ENCODE peak calls at places on chromosomes 3 and 15, in four cellular contexts. E, J, G and W are unnamed samples.
A peak's percentile ranks its signal among the peaks of the same experiment; 100 is the strongest.

GRCh38 chr15:67840747-67841634 is 1.1 kb upstream of the RNU6-1 start:
- DNase-seq in E (no peak), J (no peak), G (peak; percentile 61), W (no peak)

GRCh38 chr3:72476139-72476483 is 372.1 kb downstream of the SHQ1 start:
- DNase-seq in E (no peak), J (no peak), G (no peak), W (no peak)

GRCh38 chr3:139121513-139122220 is 77.0 kb upstream of the PRR23C start:
- DNase-seq in E (no peak), J (peak; percentile 40), G (no peak), W (peak; percentile 52)

GRCh38 chr15:66842710-66843441 is 140.8 kb downstream of the SMAD6 start:
- DNase-seq in E (peak; percentile 29), J (peak; percentile 79), G (peak; percentile 24), W (no peak)

GRCh38 chr3:39075910-39076309 is 24.1 kb downstream of the WDR48 start:
- DNase-seq in E (no peak), J (no peak), G (no peak), W (no peak)

GRCh38 chr3:165128544-165128943 is 50.2 kb upstream of the SI start:
- DNase-seq in E (no peak), J (no peak), G (no peak), W (no peak)

GRCh38 chr15:83248944-83249343 is 35.5 kb downstream of the BNC1 start:
- DNase-seq in E (no peak), J (no peak), G (no peak), W (no peak)

GRCh38 chr3:164879201-164879600 is 199.1 kb downstream of the SI start:
- DNase-seq in E (no peak), J (no peak), G (no peak), W (no peak)

GRCh38 chr3:56829543-56829942 is 27.8 kb upstream of the ARHGEF3 start:
- DNase-seq in E (no peak), J (no peak), G (no peak), W (no peak)

GRCh38 chr15:39581501-39582285 is 814 bp downstream of the THBS1 start:
- DNase-seq in E (peak; percentile 13), J (peak; percentile 80), G (no peak), W (no peak)

GRCh38 chr3:180996415-180996932 is 6.9 kb upstream of the DNAJC19 start:
- DNase-seq in E (no peak), J (no peak), G (no peak), W (no peak)

GRCh38 chr3:63364495-63364894 is 86.4 kb downstream of the SYNPR start:
- DNase-seq in E (no peak), J (no peak), G (no peak), W (no peak)

GRCh38 chr15:88658972-88659931 is 20.4 kb downstream of the ISG20 start:
- DNase-seq in E (no peak), J (no peak), G (no peak), W (no peak)

GRCh38 chr3:187943677-187944390 is 198.6 kb upstream of the BCL6 start:
- DNase-seq in E (no peak), J (no peak), G (no peak), W (no peak)

GRCh38 chr3:72446406-72447058 is 401.7 kb downstream of the SHQ1 start:
- DNase-seq in E (peak; percentile 41), J (peak; percentile 65), G (peak; percentile 25), W (no peak)

GRCh38 chr15:100714749-100715342 is 112.5 kb downstream of the ASB7 start:
- DNase-seq in E (no peak), J (no peak), G (peak; percentile 90), W (no peak)

GRCh38 chr15:75776075-75776443 is 63.4 kb upstream of the CSPG4 start:
- DNase-seq in E (no peak), J (peak; percentile 33), G (no peak), W (no peak)

GRCh38 chr3:154480033-154480432 is 50.0 kb upstream of the GPR149 start:
- DNase-seq in E (no peak), J (no peak), G (no peak), W (no peak)

GRCh38 chr3:182323898-182324297 is 469.4 kb upstream of the ATP11B start:
- DNase-seq in E (no peak), J (no peak), G (no peak), W (no peak)

GRCh38 chr3:123011484-123011883 is 16.1 kb downstream of the SEMA5B start:
- DNase-seq in E (no peak), J (no peak), G (no peak), W (no peak)

GRCh38 chr3:169771651-169772529 is 1.3 kb upstream of the MYNN start:
- DNase-seq in E (peak; percentile 69), J (peak; percentile 64), G (peak; percentile 73), W (no peak)

GRCh38 chr3:14124223-14124614 is 451 bp downstream of the CHCHD4 start:
- DNase-seq in E (peak; percentile 29), J (peak; percentile 77), G (peak; percentile 28), W (no peak)

GRCh38 chr3:150014782-150015181 is 44.1 kb upstream of the PFN2 start:
- DNase-seq in E (no peak), J (no peak), G (no peak), W (no peak)

GRCh38 chr15:31216210-31216911 is 110.3 kb upstream of the KLF13 start:
- DNase-seq in E (peak; percentile 41), J (peak; percentile 92), G (peak; percentile 35), W (no peak)

GRCh38 chr15:85527907-85528306 is 147.5 kb downstream of the AKAP13 start:
- DNase-seq in E (no peak), J (no peak), G (no peak), W (no peak)

GRCh38 chr3:81716870-81717509 is 44.5 kb downstream of the GBE1 start:
- DNase-seq in E (no peak), J (no peak), G (peak; percentile 19), W (no peak)

GRCh38 chr3:176916777-176917176 is 280.5 kb downstream of the TBL1XR1 start:
- DNase-seq in E (no peak), J (no peak), G (peak; percentile 77), W (no peak)

GRCh38 chr15:75721923-75722870 is 9.5 kb upstream of the CSPG4 start:
- DNase-seq in E (no peak), J (no peak), G (no peak), W (no peak)